ENCODE peak calls at places on chromosomes 5 and 9, in nine cellular contexts. One of them, this sample, is unnamed.

GRCh38 chr9:80085668-80086067 is 513.9 kb downstream of the TLE4 start:
- DNase-seq in GM13976: no peak
- DNase-seq in RWPE1: no peak
- DNase-seq in heart right ventricle: no peak
- DNase-seq in foreskin fibroblast: no peak
- DNase-seq in AG09309: no peak
- DNase-seq in H9: no peak
- DNase-seq in endodermal cell: no peak
- DNase-seq in cardiac fibroblast: peak
- DNase-seq in this sample: no peak

GRCh38 chr5:76401801-76402250 is 1.3 kb upstream of the IQGAP2 start:
- DNase-seq in GM13976: no peak
- DNase-seq in RWPE1: no peak
- DNase-seq in heart right ventricle: no peak
- DNase-seq in foreskin fibroblast: no peak
- DNase-seq in AG09309: no peak
- DNase-seq in H9: no peak
- DNase-seq in endodermal cell: no peak
- DNase-seq in cardiac fibroblast: no peak
- DNase-seq in this sample: no peak

GRCh38 chr5:152883061-152883460 is 478.0 kb upstream of the NMUR2 start:
- DNase-seq in GM13976: no peak
- DNase-seq in RWPE1: no peak
- DNase-seq in heart right ventricle: no peak
- DNase-seq in foreskin fibroblast: no peak
- DNase-seq in AG09309: no peak
- DNase-seq in H9: no peak
- DNase-seq in endodermal cell: no peak
- DNase-seq in cardiac fibroblast: no peak
- DNase-seq in this sample: no peak

GRCh38 chr9:69931340-69931739 is 110.7 kb downstream of the CFAP95 start:
- DNase-seq in GM13976: no peak
- DNase-seq in RWPE1: no peak
- DNase-seq in heart right ventricle: no peak
- DNase-seq in foreskin fibroblast: no peak
- DNase-seq in AG09309: no peak
- DNase-seq in H9: peak
- DNase-seq in endodermal cell: peak
- DNase-seq in cardiac fibroblast: peak
- DNase-seq in this sample: no peak

GRCh38 chr5:173035904-173036707 is 20.0 kb upstream of the CREBRF start:
- DNase-seq in GM13976: peak
- DNase-seq in RWPE1: no peak
- DNase-seq in heart right ventricle: no peak
- DNase-seq in foreskin fibroblast: no peak
- DNase-seq in AG09309: no peak
- DNase-seq in H9: no peak
- DNase-seq in endodermal cell: no peak
- DNase-seq in cardiac fibroblast: peak
- DNase-seq in this sample: no peak

GRCh38 chr5:175797521-175798038 is 73.8 kb upstream of the CPLX2 start:
- DNase-seq in GM13976: no peak
- DNase-seq in RWPE1: no peak
- DNase-seq in heart right ventricle: no peak
- DNase-seq in foreskin fibroblast: no peak
- DNase-seq in AG09309: no peak
- DNase-seq in H9: peak
- DNase-seq in endodermal cell: peak
- DNase-seq in cardiac fibroblast: no peak
- DNase-seq in this sample: no peak

GRCh38 chr5:116473706-116474105 is 100.9 kb downstream of the SEMA6A start:
- DNase-seq in GM13976: no peak
- DNase-seq in RWPE1: no peak
- DNase-seq in heart right ventricle: no peak
- DNase-seq in foreskin fibroblast: no peak
- DNase-seq in AG09309: no peak
- DNase-seq in H9: no peak
- DNase-seq in endodermal cell: no peak
- DNase-seq in cardiac fibroblast: no peak
- DNase-seq in this sample: no peak

GRCh38 chr5:96752341-96753016 is 55.3 kb downstream of the ERAP1 start:
- DNase-seq in GM13976: peak
- DNase-seq in RWPE1: peak
- DNase-seq in heart right ventricle: no peak
- DNase-seq in foreskin fibroblast: peak
- DNase-seq in AG09309: peak
- DNase-seq in H9: no peak
- DNase-seq in endodermal cell: no peak
- DNase-seq in cardiac fibroblast: peak
- DNase-seq in this sample: peak

GRCh38 chr5:5276471-5276870 is 136.3 kb downstream of the ADAMTS16 start:
- DNase-seq in GM13976: no peak
- DNase-seq in RWPE1: no peak
- DNase-seq in heart right ventricle: no peak
- DNase-seq in foreskin fibroblast: no peak
- DNase-seq in AG09309: no peak
- DNase-seq in H9: no peak
- DNase-seq in endodermal cell: no peak
- DNase-seq in cardiac fibroblast: no peak
- DNase-seq in this sample: no peak

GRCh38 chr5:166961028-166961427 is 1330.4 kb upstream of the WWC1 start:
- DNase-seq in GM13976: no peak
- DNase-seq in RWPE1: no peak
- DNase-seq in heart right ventricle: no peak
- DNase-seq in foreskin fibroblast: no peak
- DNase-seq in AG09309: no peak
- DNase-seq in H9: no peak
- DNase-seq in endodermal cell: no peak
- DNase-seq in cardiac fibroblast: peak
- DNase-seq in this sample: no peak

GRCh38 chr9:134792627-134793026 is 88.0 kb upstream of the FCN2 start:
- DNase-seq in GM13976: no peak
- DNase-seq in RWPE1: no peak
- DNase-seq in heart right ventricle: no peak
- DNase-seq in foreskin fibroblast: no peak
- DNase-seq in AG09309: no peak
- DNase-seq in H9: no peak
- DNase-seq in endodermal cell: no peak
- DNase-seq in cardiac fibroblast: no peak
- DNase-seq in this sample: no peak

GRCh38 chr5:132489871-132490483 is 596 bp downstream of the IRF1 start:
- DNase-seq in GM13976: peak
- DNase-seq in RWPE1: peak
- DNase-seq in heart right ventricle: peak
- DNase-seq in foreskin fibroblast: peak
- DNase-seq in AG09309: no peak
- DNase-seq in H9: peak
- DNase-seq in endodermal cell: peak
- DNase-seq in cardiac fibroblast: peak
- DNase-seq in this sample: no peak

GRCh38 chr9:106976772-106977171 is 113.8 kb downstream of the ZNF462 start:
- DNase-seq in GM13976: no peak
- DNase-seq in RWPE1: no peak
- DNase-seq in heart right ventricle: no peak
- DNase-seq in foreskin fibroblast: no peak
- DNase-seq in AG09309: no peak
- DNase-seq in H9: no peak
- DNase-seq in endodermal cell: peak
- DNase-seq in cardiac fibroblast: no peak
- DNase-seq in this sample: no peak
- TF ChIP-seq CTCF in GM13976: no peak
- TF ChIP-seq CTCF in RWPE1: no peak
- TF ChIP-seq CTCF in heart right ventricle: no peak
- TF ChIP-seq CTCF in foreskin fibroblast: no peak
- TF ChIP-seq CTCF in AG09309: no peak
- TF ChIP-seq CTCF in H9: peak
- TF ChIP-seq CTCF in endodermal cell: peak
- TF ChIP-seq CTCF in cardiac fibroblast: no peak
- TF ChIP-seq CTCF in this sample: no peak

GRCh38 chr9:21432640-21433425 is 7.4 kb upstream of the IFNA1 start:
- DNase-seq in GM13976: no peak
- DNase-seq in RWPE1: no peak
- DNase-seq in heart right ventricle: no peak
- DNase-seq in foreskin fibroblast: no peak
- DNase-seq in AG09309: no peak
- DNase-seq in H9: no peak
- DNase-seq in endodermal cell: no peak
- DNase-seq in cardiac fibroblast: no peak
- DNase-seq in this sample: no peak

GRCh38 chr9:21440139-21440538 is at the start of gene IFNA1:
- DNase-seq in GM13976: no peak
- DNase-seq in RWPE1: no peak
- DNase-seq in heart right ventricle: no peak
- DNase-seq in foreskin fibroblast: no peak
- DNase-seq in AG09309: no peak
- DNase-seq in H9: no peak
- DNase-seq in endodermal cell: no peak
- DNase-seq in cardiac fibroblast: no peak
- DNase-seq in this sample: no peak

DNA sequence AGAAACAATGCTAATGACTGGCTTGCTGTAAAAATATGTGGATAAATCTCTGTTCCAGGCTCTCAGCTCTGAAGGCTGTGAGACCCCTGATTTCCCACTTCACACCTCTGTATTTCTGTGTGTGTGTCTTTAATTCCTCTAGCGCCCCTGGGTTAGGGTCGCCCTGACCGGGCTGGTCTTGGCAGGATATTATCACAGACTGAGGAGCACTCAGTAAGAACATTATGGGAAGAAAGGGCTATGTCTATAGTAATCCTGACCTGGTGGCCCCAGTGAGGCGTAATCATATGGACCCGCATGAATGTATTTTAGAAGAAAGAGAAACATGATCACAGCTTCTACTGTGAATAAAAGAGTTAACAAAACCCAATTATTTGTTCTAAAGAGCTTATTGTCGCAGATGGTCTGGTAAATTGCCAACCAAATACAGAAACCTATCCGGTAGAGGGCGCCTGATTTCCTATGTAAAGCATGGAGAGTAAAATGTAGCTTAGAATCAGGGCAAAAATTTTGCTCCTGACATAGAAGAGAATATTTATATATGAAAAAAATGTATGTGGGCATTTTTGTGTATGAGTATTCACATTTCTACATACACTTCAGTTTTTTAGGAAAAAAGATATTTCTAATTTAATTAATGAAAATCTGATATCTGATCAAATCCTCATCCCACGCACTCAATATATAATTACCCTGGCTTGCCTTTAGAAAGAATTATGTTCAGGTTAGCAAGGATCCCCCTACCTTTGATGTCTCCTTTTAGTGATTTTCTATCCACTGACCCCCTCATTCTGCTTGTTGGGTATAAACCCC is 5.8 kb upstream of the IFNA1 start:
- DNase-seq in GM13976: peak
- DNase-seq in RWPE1: peak
- DNase-seq in heart right ventricle: no peak
- DNase-seq in foreskin fibroblast: peak
- DNase-seq in AG09309: peak
- DNase-seq in H9: no peak
- DNase-seq in endodermal cell: peak
- DNase-seq in cardiac fibroblast: peak
- DNase-seq in this sample: peak
- TF ChIP-seq CTCF in GM13976: peak
- TF ChIP-seq CTCF in RWPE1: peak
- TF ChIP-seq CTCF in heart right ventricle: peak
- TF ChIP-seq CTCF in foreskin fibroblast: peak
- TF ChIP-seq CTCF in AG09309: peak
- TF ChIP-seq CTCF in H9: peak
- TF ChIP-seq CTCF in endodermal cell: peak
- TF ChIP-seq CTCF in cardiac fibroblast: peak
- TF ChIP-seq CTCF in this sample: peak

GRCh38 chr9:34612788-34613390 is 992 bp upstream of the RPP25L start:
- DNase-seq in GM13976: peak
- DNase-seq in RWPE1: peak
- DNase-seq in heart right ventricle: peak
- DNase-seq in foreskin fibroblast: peak
- DNase-seq in AG09309: peak
- DNase-seq in H9: peak
- DNase-seq in endodermal cell: peak
- DNase-seq in cardiac fibroblast: peak
- DNase-seq in this sample: peak

GRCh38 chr9:34611811-34612787 is at the start of gene RPP25L:
- DNase-seq in GM13976: peak
- DNase-seq in RWPE1: peak
- DNase-seq in heart right ventricle: peak
- DNase-seq in foreskin fibroblast: peak
- DNase-seq in AG09309: peak
- DNase-seq in H9: peak
- DNase-seq in endodermal cell: peak
- DNase-seq in cardiac fibroblast: peak
- DNase-seq in this sample: peak

GRCh38 chr9:34610434-34611206 is 1.3 kb downstream of the RPP25L start:
- DNase-seq in GM13976: no peak
- DNase-seq in RWPE1: no peak
- DNase-seq in heart right ventricle: peak
- DNase-seq in foreskin fibroblast: no peak
- DNase-seq in AG09309: no peak
- DNase-seq in H9: peak
- DNase-seq in endodermal cell: no peak
- DNase-seq in cardiac fibroblast: no peak
- DNase-seq in this sample: no peak

GRCh38 chr9:34615132-34615531 is 3.2 kb upstream of the RPP25L start:
- DNase-seq in GM13976: no peak
- DNase-seq in RWPE1: no peak
- DNase-seq in heart right ventricle: no peak
- DNase-seq in foreskin fibroblast: no peak
- DNase-seq in AG09309: no peak
- DNase-seq in H9: no peak
- DNase-seq in endodermal cell: no peak
- DNase-seq in cardiac fibroblast: no peak
- DNase-seq in this sample: no peak

DNA sequence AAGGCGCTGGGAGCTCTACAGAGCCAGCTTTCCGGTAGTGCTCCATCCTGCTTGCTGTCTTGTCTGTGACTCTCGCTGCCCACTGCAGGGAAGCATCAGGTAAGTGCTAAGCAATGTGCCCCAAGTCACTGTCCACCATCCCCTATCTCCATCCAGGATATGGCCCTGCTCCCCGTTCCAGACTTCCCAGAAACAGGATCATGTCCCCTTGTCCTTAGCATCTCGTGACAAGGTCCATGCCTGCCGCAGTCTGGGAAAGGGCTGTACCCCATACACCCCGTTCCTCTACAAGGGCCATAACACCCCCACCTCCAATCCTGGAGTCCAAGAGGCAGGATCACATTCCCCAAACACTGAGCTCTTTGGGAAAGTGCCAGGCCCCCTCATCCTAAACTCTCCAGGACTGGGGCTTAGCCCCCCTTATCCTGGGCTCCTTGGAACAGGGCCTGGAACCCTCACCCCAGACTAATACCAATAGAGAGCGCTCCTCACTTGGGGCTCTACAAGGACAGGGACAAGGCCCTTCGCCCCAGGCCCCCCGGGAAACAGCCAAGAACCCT is 566 bp downstream of the RPP25L start:
- DNase-seq in GM13976: no peak
- DNase-seq in RWPE1: no peak
- DNase-seq in heart right ventricle: no peak
- DNase-seq in foreskin fibroblast: no peak
- DNase-seq in AG09309: no peak
- DNase-seq in H9: peak
- DNase-seq in endodermal cell: no peak
- DNase-seq in cardiac fibroblast: no peak
- DNase-seq in this sample: no peak
- TF ChIP-seq CTCF in GM13976: no peak
- TF ChIP-seq CTCF in RWPE1: no peak
- TF ChIP-seq CTCF in heart right ventricle: no peak
- TF ChIP-seq CTCF in foreskin fibroblast: no peak
- TF ChIP-seq CTCF in AG09309: no peak
- TF ChIP-seq CTCF in H9: no peak
- TF ChIP-seq CTCF in endodermal cell: no peak
- TF ChIP-seq CTCF in cardiac fibroblast: no peak
- TF ChIP-seq CTCF in this sample: no peak

GRCh38 chr5:137838976-137839375 is 28.7 kb upstream of the MYOT start:
- DNase-seq in GM13976: no peak
- DNase-seq in RWPE1: no peak
- DNase-seq in heart right ventricle: no peak
- DNase-seq in foreskin fibroblast: no peak
- DNase-seq in AG09309: no peak
- DNase-seq in H9: no peak
- DNase-seq in endodermal cell: no peak
- DNase-seq in cardiac fibroblast: no peak
- DNase-seq in this sample: no peak
- TF ChIP-seq CTCF in GM13976: no peak
- TF ChIP-seq CTCF in RWPE1: no peak
- TF ChIP-seq CTCF in heart right ventricle: no peak
- TF ChIP-seq CTCF in foreskin fibroblast: no peak
- TF ChIP-seq CTCF in AG09309: no peak
- TF ChIP-seq CTCF in H9: no peak
- TF ChIP-seq CTCF in endodermal cell: no peak
- TF ChIP-seq CTCF in cardiac fibroblast: no peak
- TF ChIP-seq CTCF in this sample: no peak